ENCODE peak calls at places on chromosome 19, in five cellular contexts. One of them, this sample, is unnamed.

GRCh38 chr19:18502633-18503294 is 19.1 kb downstream of the ELL start:
- DNase-seq in ovary: no peak
- DNase-seq in NCI-H1092: no peak
- DNase-seq in SHP77 treated with DMSO at 0.1 percent for 48 hours: no peak
- DNase-seq in EL: no peak
- DNase-seq in this sample: no peak

GRCh38 chr19:35756373-35757230 is at the start of gene HSPB6:
- DNase-seq in ovary: peak; percentile 88
- DNase-seq in NCI-H1092: no peak
- DNase-seq in SHP77 treated with DMSO at 0.1 percent for 48 hours: no peak
- DNase-seq in EL: peak; percentile 67
- DNase-seq in this sample: peak; percentile 85

GRCh38 chr19:571127-571974 is 1.0 kb upstream of the BSG start:
- DNase-seq in ovary: peak; percentile 47
- DNase-seq in NCI-H1092: no peak
- DNase-seq in SHP77 treated with DMSO at 0.1 percent for 48 hours: peak; percentile 57
- DNase-seq in EL: peak; percentile 53
- DNase-seq in this sample: no peak

GRCh38 chr19:4094291-4094690 is 27.6 kb upstream of the ZBTB7A start:
- DNase-seq in ovary: no peak
- DNase-seq in NCI-H1092: no peak
- DNase-seq in SHP77 treated with DMSO at 0.1 percent for 48 hours: no peak
- DNase-seq in EL: no peak
- DNase-seq in this sample: no peak

GRCh38 chr19:18202759-18203407 is 959 bp downstream of the RAB3A start:
- DNase-seq in ovary: peak; percentile 72
- DNase-seq in NCI-H1092: peak; percentile 26
- DNase-seq in SHP77 treated with DMSO at 0.1 percent for 48 hours: no peak
- DNase-seq in EL: peak; percentile 30
- DNase-seq in this sample: no peak

GRCh38 chr19:53545271-53546065 is 7.5 kb downstream of the ZNF331 start:
- DNase-seq in ovary: no peak
- DNase-seq in NCI-H1092: no peak
- DNase-seq in SHP77 treated with DMSO at 0.1 percent for 48 hours: no peak
- DNase-seq in EL: peak; percentile 94
- DNase-seq in this sample: no peak

GRCh38 chr19:1811942-1812425 is at the start of gene ATP8B3:
- DNase-seq in ovary: no peak
- DNase-seq in NCI-H1092: no peak
- DNase-seq in SHP77 treated with DMSO at 0.1 percent for 48 hours: no peak
- DNase-seq in EL: no peak
- DNase-seq in this sample: no peak

GRCh38 chr19:38213911-38214625 is 10.0 kb downstream of the DPF1 start:
- DNase-seq in ovary: no peak
- DNase-seq in NCI-H1092: no peak
- DNase-seq in SHP77 treated with DMSO at 0.1 percent for 48 hours: no peak
- DNase-seq in EL: peak; percentile 58
- DNase-seq in this sample: no peak

GRCh38 chr19:55447421-55448174 is 4.5 kb upstream of the SHISA7 start:
- DNase-seq in ovary: no peak
- DNase-seq in NCI-H1092: no peak
- DNase-seq in SHP77 treated with DMSO at 0.1 percent for 48 hours: no peak
- DNase-seq in EL: peak; percentile 45
- DNase-seq in this sample: no peak

GRCh38 chr19:55080121-55080914 is 4.6 kb downstream of the EPS8L1 start:
- DNase-seq in ovary: no peak
- DNase-seq in NCI-H1092: peak; percentile 58
- DNase-seq in SHP77 treated with DMSO at 0.1 percent for 48 hours: peak; percentile 53
- DNase-seq in EL: peak; percentile 79
- DNase-seq in this sample: peak; percentile 69

GRCh38 chr19:50315773-50316448 is 13.3 kb downstream of the KCNC3 start:
- DNase-seq in ovary: no peak
- DNase-seq in NCI-H1092: peak; percentile 38
- DNase-seq in SHP77 treated with DMSO at 0.1 percent for 48 hours: no peak
- DNase-seq in EL: no peak
- DNase-seq in this sample: no peak

GRCh38 chr19:1354496-1355257 is 29.0 kb upstream of the NDUFS7 start:
- DNase-seq in ovary: peak; percentile 88
- DNase-seq in NCI-H1092: peak; percentile 80
- DNase-seq in SHP77 treated with DMSO at 0.1 percent for 48 hours: peak; percentile 46
- DNase-seq in EL: peak; percentile 86
- DNase-seq in this sample: peak; percentile 95

GRCh38 chr19:18967358-18968146 is 26.5 kb upstream of the HOMER3 start:
- DNase-seq in ovary: no peak
- DNase-seq in NCI-H1092: no peak
- DNase-seq in SHP77 treated with DMSO at 0.1 percent for 48 hours: no peak
- DNase-seq in EL: peak; percentile 60
- DNase-seq in this sample: peak; percentile 77

GRCh38 chr19:36093687-36094086 is 17.3 kb upstream of the OVOL3 start:
- DNase-seq in ovary: no peak
- DNase-seq in NCI-H1092: no peak
- DNase-seq in SHP77 treated with DMSO at 0.1 percent for 48 hours: no peak
- DNase-seq in EL: no peak
- DNase-seq in this sample: peak; percentile 58

GRCh38 chr19:13208131-13208963 is 58.1 kb downstream of the IER2 start:
- DNase-seq in ovary: peak; percentile 58
- DNase-seq in NCI-H1092: no peak
- DNase-seq in SHP77 treated with DMSO at 0.1 percent for 48 hours: no peak
- DNase-seq in EL: peak; percentile 68
- DNase-seq in this sample: no peak

GRCh38 chr19:50994129-50994528 is 7.3 kb downstream of the KLK8 start:
- DNase-seq in ovary: no peak
- DNase-seq in NCI-H1092: no peak
- DNase-seq in SHP77 treated with DMSO at 0.1 percent for 48 hours: no peak
- DNase-seq in EL: no peak
- DNase-seq in this sample: no peak

GRCh38 chr19:21483589-21484170 is 21.7 kb upstream of the ZNF429 start:
- DNase-seq in ovary: peak; percentile 38
- DNase-seq in NCI-H1092: no peak
- DNase-seq in SHP77 treated with DMSO at 0.1 percent for 48 hours: no peak
- DNase-seq in EL: no peak
- DNase-seq in this sample: peak; percentile 78

GRCh38 chr19:49421039-49421877 is 2.0 kb downstream of the PTH2 start:
- DNase-seq in ovary: no peak
- DNase-seq in NCI-H1092: peak; percentile 61
- DNase-seq in SHP77 treated with DMSO at 0.1 percent for 48 hours: no peak
- DNase-seq in EL: peak; percentile 61
- DNase-seq in this sample: peak; percentile 72

GRCh38 chr19:52941941-52942370 is 18.7 kb upstream of the ZNF888 start:
- DNase-seq in ovary: peak; percentile 33
- DNase-seq in NCI-H1092: no peak
- DNase-seq in SHP77 treated with DMSO at 0.1 percent for 48 hours: no peak
- DNase-seq in EL: peak; percentile 46
- DNase-seq in this sample: peak; percentile 40

GRCh38 chr19:51660975-51661600 is 14.5 kb upstream of the SIGLEC14 start:
- DNase-seq in ovary: peak; percentile 71
- DNase-seq in NCI-H1092: peak; percentile 52
- DNase-seq in SHP77 treated with DMSO at 0.1 percent for 48 hours: peak; percentile 20
- DNase-seq in EL: peak; percentile 70
- DNase-seq in this sample: peak; percentile 79